ENCODE peak calls at places on chromosomes 16 and 17, in eight cellular contexts. One of them, this sample, is unnamed.
A peak's percentile ranks its signal among the peaks of the same experiment; 100 is the strongest.

GRCh38 chr16:27985981-27986380 is 77.5 kb downstream of the GSG1L start:
- DNase-seq in NCI-H2029: no peak
- DNase-seq in heart right ventricle: no peak
- DNase-seq in NAMALWA: no peak
- DNase-seq in osteocyte: no peak
- DNase-seq in GM04504: no peak
- DNase-seq in T-helper 1 cell: no peak
- DNase-seq in HEK293T: no peak
- DNase-seq in this sample: no peak

GRCh38 chr17:34658796-34659195 is 79.4 kb downstream of the TMEM132E start:
- DNase-seq in HEK293T: no peak
- DNase-seq in osteocyte: no peak
- DNase-seq in heart right ventricle: no peak
- DNase-seq in NCI-H2029: peak; percentile 58
- DNase-seq in GM04504: no peak
- DNase-seq in NAMALWA: no peak
- DNase-seq in T-helper 1 cell: no peak
- DNase-seq in this sample: no peak

GRCh38 chr16:4990415-4990814 is 32.3 kb downstream of the SEC14L5 start:
- DNase-seq in T-helper 1 cell: no peak
- DNase-seq in HEK293T: no peak
- DNase-seq in GM04504: no peak
- DNase-seq in NCI-H2029: no peak
- DNase-seq in osteocyte: no peak
- DNase-seq in heart right ventricle: no peak
- DNase-seq in NAMALWA: no peak
- DNase-seq in this sample: no peak

GRCh38 chr16:26816885-26817571 is 249.7 kb upstream of the C16orf82 start:
- DNase-seq in HEK293T: no peak
- DNase-seq in heart right ventricle: no peak
- DNase-seq in NCI-H2029: no peak
- DNase-seq in NAMALWA: no peak
- DNase-seq in osteocyte: peak; percentile 66
- DNase-seq in T-helper 1 cell: peak; percentile 48
- DNase-seq in GM04504: no peak
- DNase-seq in this sample: no peak

GRCh38 chr17:7922499-7923289 is 6.6 kb upstream of the RNF227 start:
- DNase-seq in HEK293T: no peak
- DNase-seq in osteocyte: no peak
- DNase-seq in GM04504: peak; percentile 45
- DNase-seq in NAMALWA: peak; percentile 54
- DNase-seq in T-helper 1 cell: peak; percentile 81
- DNase-seq in NCI-H2029: peak; percentile 45
- DNase-seq in heart right ventricle: peak; percentile 88
- DNase-seq in this sample: peak; percentile 83

GRCh38 chr17:41125064-41125463 is 1.1 kb upstream of the KRTAP4-12 start:
- DNase-seq in HEK293T: no peak
- DNase-seq in heart right ventricle: no peak
- DNase-seq in NAMALWA: no peak
- DNase-seq in osteocyte: no peak
- DNase-seq in NCI-H2029: no peak
- DNase-seq in GM04504: no peak
- DNase-seq in T-helper 1 cell: no peak
- DNase-seq in this sample: no peak

GRCh38 chr16:69930117-69930776 is 20.9 kb upstream of the CLEC18A start:
- DNase-seq in heart right ventricle: peak; percentile 46
- DNase-seq in HEK293T: peak; percentile 79
- DNase-seq in NCI-H2029: peak; percentile 46
- DNase-seq in GM04504: peak; percentile 30
- DNase-seq in NAMALWA: peak; percentile 76
- DNase-seq in osteocyte: no peak
- DNase-seq in T-helper 1 cell: peak; percentile 37
- DNase-seq in this sample: peak; percentile 88

GRCh38 chr17:29162909-29163341 is 17.3 kb downstream of the MYO18A start:
- DNase-seq in osteocyte: no peak
- DNase-seq in GM04504: no peak
- DNase-seq in HEK293T: no peak
- DNase-seq in NAMALWA: no peak
- DNase-seq in NCI-H2029: no peak
- DNase-seq in heart right ventricle: no peak
- DNase-seq in T-helper 1 cell: no peak
- DNase-seq in this sample: no peak

GRCh38 chr17:40329981-40330794 is 21.2 kb downstream of the RARA start:
- DNase-seq in HEK293T: no peak
- DNase-seq in NCI-H2029: peak; percentile 65
- DNase-seq in heart right ventricle: peak; percentile 80
- DNase-seq in NAMALWA: no peak
- DNase-seq in T-helper 1 cell: peak; percentile 80
- DNase-seq in GM04504: no peak
- DNase-seq in osteocyte: no peak
- DNase-seq in this sample: no peak

GRCh38 chr16:75225678-75226515 is 7.1 kb downstream of the CTRB1 start:
- DNase-seq in GM04504: no peak
- DNase-seq in HEK293T: no peak
- DNase-seq in NAMALWA: no peak
- DNase-seq in heart right ventricle: no peak
- DNase-seq in NCI-H2029: no peak
- DNase-seq in T-helper 1 cell: no peak
- DNase-seq in osteocyte: no peak
- DNase-seq in this sample: no peak

GRCh38 chr17:64343833-64344637 is 46.6 kb downstream of the PECAM1 start:
- DNase-seq in T-helper 1 cell: no peak
- DNase-seq in osteocyte: no peak
- DNase-seq in NAMALWA: no peak
- DNase-seq in HEK293T: no peak
- DNase-seq in NCI-H2029: peak; percentile 89
- DNase-seq in heart right ventricle: peak; percentile 81
- DNase-seq in GM04504: peak; percentile 23
- DNase-seq in this sample: peak; percentile 81

GRCh38 chr17:51322390-51323029 is 62.2 kb downstream of the UTP18 start:
- DNase-seq in NCI-H2029: no peak
- DNase-seq in NAMALWA: peak; percentile 68
- DNase-seq in T-helper 1 cell: peak; percentile 32
- DNase-seq in heart right ventricle: no peak
- DNase-seq in HEK293T: peak; percentile 42
- DNase-seq in GM04504: no peak
- DNase-seq in osteocyte: no peak
- DNase-seq in this sample: no peak

GRCh38 chr16:31458073-31458834 is 1.0 kb upstream of the ARMC5 start:
- DNase-seq in GM04504: no peak
- DNase-seq in NAMALWA: peak; percentile 78
- DNase-seq in NCI-H2029: peak; percentile 28
- DNase-seq in heart right ventricle: peak; percentile 62
- DNase-seq in HEK293T: no peak
- DNase-seq in T-helper 1 cell: peak; percentile 74
- DNase-seq in osteocyte: no peak
- DNase-seq in this sample: no peak

GRCh38 chr17:42984486-42984885 is 4.1 kb downstream of the RUNDC1 start:
- DNase-seq in T-helper 1 cell: no peak
- DNase-seq in NAMALWA: no peak
- DNase-seq in NCI-H2029: no peak
- DNase-seq in osteocyte: no peak
- DNase-seq in HEK293T: no peak
- DNase-seq in GM04504: no peak
- DNase-seq in heart right ventricle: no peak
- DNase-seq in this sample: no peak

GRCh38 chr16:23952128-23953041 is 116.6 kb downstream of the PRKCB start:
- DNase-seq in osteocyte: no peak
- DNase-seq in HEK293T: no peak
- DNase-seq in NAMALWA: no peak
- DNase-seq in heart right ventricle: no peak
- DNase-seq in T-helper 1 cell: no peak
- DNase-seq in GM04504: no peak
- DNase-seq in NCI-H2029: peak; percentile 61
- DNase-seq in this sample: peak; percentile 47

GRCh38 chr17:79012563-79013134 is 3.1 kb upstream of the CANT1 start:
- DNase-seq in GM04504: no peak
- DNase-seq in HEK293T: no peak
- DNase-seq in osteocyte: no peak
- DNase-seq in T-helper 1 cell: no peak
- DNase-seq in heart right ventricle: no peak
- DNase-seq in NCI-H2029: no peak
- DNase-seq in NAMALWA: no peak
- DNase-seq in this sample: no peak

GRCh38 chr17:35795007-35795870 is at the start of gene MMP28:
- DNase-seq in NAMALWA: no peak
- DNase-seq in NCI-H2029: no peak
- DNase-seq in HEK293T: peak; percentile 33
- DNase-seq in osteocyte: peak; percentile 84
- DNase-seq in GM04504: no peak
- DNase-seq in T-helper 1 cell: peak; percentile 42
- DNase-seq in heart right ventricle: peak; percentile 57
- DNase-seq in this sample: no peak

GRCh38 chr16:19167710-19168172 is 299 bp upstream of the SYT17 start:
- DNase-seq in osteocyte: no peak
- DNase-seq in NCI-H2029: peak; percentile 62
- DNase-seq in HEK293T: peak; percentile 87
- DNase-seq in heart right ventricle: peak; percentile 77
- DNase-seq in NAMALWA: no peak
- DNase-seq in T-helper 1 cell: peak; percentile 37
- DNase-seq in GM04504: no peak
- DNase-seq in this sample: peak; percentile 51

GRCh38 chr16:15765880-15766279 is 90.9 kb downstream of the MYH11 start:
- DNase-seq in osteocyte: no peak
- DNase-seq in NCI-H2029: peak; percentile 49
- DNase-seq in heart right ventricle: no peak
- DNase-seq in NAMALWA: peak; percentile 93
- DNase-seq in GM04504: peak; percentile 22
- DNase-seq in HEK293T: peak; percentile 58
- DNase-seq in T-helper 1 cell: peak; percentile 44
- DNase-seq in this sample: peak; percentile 26

GRCh38 chr17:79188048-79188447 is 113.4 kb downstream of the ENGASE start:
- DNase-seq in osteocyte: no peak
- DNase-seq in T-helper 1 cell: no peak
- DNase-seq in NCI-H2029: no peak
- DNase-seq in HEK293T: peak; percentile 75
- DNase-seq in NAMALWA: peak; percentile 43
- DNase-seq in heart right ventricle: no peak
- DNase-seq in GM04504: no peak
- DNase-seq in this sample: peak; percentile 28

GRCh38 chr17:81196505-81197408 is 26.0 kb downstream of the CEP131 start:
- DNase-seq in T-helper 1 cell: no peak
- DNase-seq in HEK293T: no peak
- DNase-seq in GM04504: no peak
- DNase-seq in NAMALWA: no peak
- DNase-seq in NCI-H2029: no peak
- DNase-seq in osteocyte: no peak
- DNase-seq in heart right ventricle: no peak
- DNase-seq in this sample: no peak

GRCh38 chr16:57982345-57982744 is 11.4 kb upstream of the CNGB1 start:
- DNase-seq in NAMALWA: no peak
- DNase-seq in osteocyte: no peak
- DNase-seq in GM04504: no peak
- DNase-seq in NCI-H2029: no peak
- DNase-seq in heart right ventricle: no peak
- DNase-seq in HEK293T: no peak
- DNase-seq in T-helper 1 cell: no peak
- DNase-seq in this sample: no peak

GRCh38 chr16:27103954-27104353 is 37.2 kb downstream of the C16orf82 start:
- DNase-seq in heart right ventricle: no peak
- DNase-seq in NCI-H2029: no peak
- DNase-seq in GM04504: no peak
- DNase-seq in NAMALWA: no peak
- DNase-seq in osteocyte: no peak
- DNase-seq in HEK293T: no peak
- DNase-seq in T-helper 1 cell: no peak
- DNase-seq in this sample: no peak

GRCh38 chr16:56106527-56106926 is 84.8 kb upstream of the GNAO1 start:
- DNase-seq in T-helper 1 cell: no peak
- DNase-seq in osteocyte: no peak
- DNase-seq in GM04504: no peak
- DNase-seq in NAMALWA: no peak
- DNase-seq in NCI-H2029: no peak
- DNase-seq in HEK293T: no peak
- DNase-seq in heart right ventricle: no peak
- DNase-seq in this sample: no peak

GRCh38 chr16:11190585-11191565 is 65.1 kb downstream of the SOCS1 start:
- DNase-seq in NAMALWA: no peak
- DNase-seq in GM04504: no peak
- DNase-seq in NCI-H2029: no peak
- DNase-seq in HEK293T: no peak
- DNase-seq in T-helper 1 cell: no peak
- DNase-seq in heart right ventricle: no peak
- DNase-seq in osteocyte: no peak
- DNase-seq in this sample: no peak

GRCh38 chr16:1870365-1871082 is 1.4 kb downstream of the MEIOB start:
- DNase-seq in T-helper 1 cell: no peak
- DNase-seq in osteocyte: no peak
- DNase-seq in HEK293T: no peak
- DNase-seq in NCI-H2029: peak; percentile 68
- DNase-seq in heart right ventricle: no peak
- DNase-seq in GM04504: peak; percentile 29
- DNase-seq in NAMALWA: no peak
- DNase-seq in this sample: no peak

This sample was measured in posterior cingulate gyrus.